ENCODE peak calls at places on chromosomes 12 and 14, in five cellular contexts. G, U, S, O and Z are unnamed samples.

GRCh38 chr12:50105913-50106450 is 2.2 kb downstream of the GPD1 start:
- DNase-seq in G (no peak), U (no peak), S (no peak), O (no peak), Z (no peak)

GRCh38 chr12:82425241-82425640 is 66.9 kb downstream of the METTL25 start:
- DNase-seq in G (peak), U (no peak), S (no peak), O (no peak), Z (no peak)

GRCh38 chr12:10067942-10068341 is 30.8 kb downstream of the CLEC1A start:
- DNase-seq in G (peak), U (no peak), S (no peak), O (no peak), Z (no peak)

GRCh38 chr12:7091660-7092228 is 501 bp downstream of the C1R start:
- DNase-seq in G (no peak), U (no peak), S (no peak), O (no peak), Z (no peak)

GRCh38 chr12:78645956-78646355 is 218.6 kb upstream of the SYT1 start:
- DNase-seq in G (no peak), U (no peak), S (no peak), O (no peak), Z (no peak)

GRCh38 chr12:77337327-77337726 is 272.0 kb upstream of the E2F7 start:
- DNase-seq in G (no peak), U (no peak), S (no peak), O (no peak), Z (no peak)

GRCh38 chr14:103627073-103628025 is 1.7 kb upstream of the KLC1 start:
- DNase-seq in G (no peak), U (no peak), S (no peak), O (no peak), Z (no peak)

GRCh38 chr14:77717608-77718305 is 9.9 kb downstream of the SLIRP start:
- DNase-seq in G (no peak), U (no peak), S (no peak), O (no peak), Z (no peak)

GRCh38 chr12:15855646-15856045 is 26.5 kb upstream of the STRAP start:
- DNase-seq in G (peak), U (no peak), S (no peak), O (no peak), Z (peak)

GRCh38 chr12:89821901-89822300 is 113.3 kb upstream of the ATP2B1 start:
- DNase-seq in G (no peak), U (no peak), S (no peak), O (no peak), Z (no peak)

GRCh38 chr14:63398952-63399351 is 80.2 kb upstream of the GPHB5 start:
- DNase-seq in G (no peak), U (no peak), S (no peak), O (no peak), Z (no peak)